ENCODE peak calls at places on chromosomes 3 and 15, in seven cellular contexts. One of them, this sample, is unnamed.

GRCh38 chr3:117610156-117610555 is 900.6 kb downstream of the TUSC7 start:
- DNase-seq in NCI-H1694: no peak
- DNase-seq in esophagus muscularis mucosa: no peak
- DNase-seq in left ventricle myocardium inferior: no peak
- DNase-seq in NCI-H1417: no peak
- DNase-seq in dorsolateral prefrontal cortex: no peak
- DNase-seq in activated naive CD4-positive, alpha-beta T cell treated with anti-CD3 and anti-CD28 coated beads, Interleukin-2, amount 50 U/mL, for 72 hours: no peak
- DNase-seq in this sample: no peak

GRCh38 chr3:46299608-46300460 is 54.1 kb upstream of the CCR2 start:
- DNase-seq in NCI-H1694: no peak
- DNase-seq in esophagus muscularis mucosa: no peak
- DNase-seq in left ventricle myocardium inferior: no peak
- DNase-seq in NCI-H1417: no peak
- DNase-seq in dorsolateral prefrontal cortex: no peak
- DNase-seq in activated naive CD4-positive, alpha-beta T cell treated with anti-CD3 and anti-CD28 coated beads, Interleukin-2, amount 50 U/mL, for 72 hours: no peak
- DNase-seq in this sample: no peak

GRCh38 chr3:13016083-13016725 is 57.0 kb downstream of the IQSEC1 start:
- DNase-seq in NCI-H1694: no peak
- DNase-seq in esophagus muscularis mucosa: no peak
- DNase-seq in left ventricle myocardium inferior: peak
- DNase-seq in NCI-H1417: peak
- DNase-seq in dorsolateral prefrontal cortex: no peak
- DNase-seq in activated naive CD4-positive, alpha-beta T cell treated with anti-CD3 and anti-CD28 coated beads, Interleukin-2, amount 50 U/mL, for 72 hours: peak
- DNase-seq in this sample: no peak

GRCh38 chr15:41695750-41696436 is 35.7 kb downstream of the MGA start:
- DNase-seq in NCI-H1694: peak
- DNase-seq in esophagus muscularis mucosa: no peak
- DNase-seq in left ventricle myocardium inferior: no peak
- DNase-seq in NCI-H1417: no peak
- DNase-seq in dorsolateral prefrontal cortex: no peak
- DNase-seq in activated naive CD4-positive, alpha-beta T cell treated with anti-CD3 and anti-CD28 coated beads, Interleukin-2, amount 50 U/mL, for 72 hours: peak
- DNase-seq in this sample: no peak

GRCh38 chr3:79773291-79773690 is 5.5 kb upstream of the ROBO1 start:
- DNase-seq in NCI-H1694: no peak
- DNase-seq in esophagus muscularis mucosa: no peak
- DNase-seq in left ventricle myocardium inferior: no peak
- DNase-seq in NCI-H1417: no peak
- DNase-seq in dorsolateral prefrontal cortex: no peak
- DNase-seq in activated naive CD4-positive, alpha-beta T cell treated with anti-CD3 and anti-CD28 coated beads, Interleukin-2, amount 50 U/mL, for 72 hours: no peak
- DNase-seq in this sample: no peak

GRCh38 chr15:45648521-45649200 is 13.8 kb downstream of the SQOR start:
- DNase-seq in NCI-H1694: no peak
- DNase-seq in esophagus muscularis mucosa: no peak
- DNase-seq in left ventricle myocardium inferior: no peak
- DNase-seq in NCI-H1417: no peak
- DNase-seq in dorsolateral prefrontal cortex: no peak
- DNase-seq in activated naive CD4-positive, alpha-beta T cell treated with anti-CD3 and anti-CD28 coated beads, Interleukin-2, amount 50 U/mL, for 72 hours: no peak
- DNase-seq in this sample: peak

GRCh38 chr3:124315215-124316033 is 323.5 kb upstream of the ROPN1 start:
- DNase-seq in NCI-H1694: no peak
- DNase-seq in esophagus muscularis mucosa: peak
- DNase-seq in left ventricle myocardium inferior: no peak
- DNase-seq in NCI-H1417: no peak
- DNase-seq in dorsolateral prefrontal cortex: no peak
- DNase-seq in activated naive CD4-positive, alpha-beta T cell treated with anti-CD3 and anti-CD28 coated beads, Interleukin-2, amount 50 U/mL, for 72 hours: no peak
- DNase-seq in this sample: peak

GRCh38 chr15:96070636-96071035 is 259.9 kb upstream of the NR2F2 start:
- DNase-seq in NCI-H1694: no peak
- DNase-seq in esophagus muscularis mucosa: no peak
- DNase-seq in left ventricle myocardium inferior: no peak
- DNase-seq in NCI-H1417: no peak
- DNase-seq in dorsolateral prefrontal cortex: no peak
- DNase-seq in activated naive CD4-positive, alpha-beta T cell treated with anti-CD3 and anti-CD28 coated beads, Interleukin-2, amount 50 U/mL, for 72 hours: no peak
- DNase-seq in this sample: peak

GRCh38 chr3:108804437-108804836 is 18.1 kb upstream of the TRAT1 start:
- DNase-seq in NCI-H1694: no peak
- DNase-seq in esophagus muscularis mucosa: no peak
- DNase-seq in left ventricle myocardium inferior: no peak
- DNase-seq in NCI-H1417: no peak
- DNase-seq in dorsolateral prefrontal cortex: no peak
- DNase-seq in activated naive CD4-positive, alpha-beta T cell treated with anti-CD3 and anti-CD28 coated beads, Interleukin-2, amount 50 U/mL, for 72 hours: no peak
- DNase-seq in this sample: no peak

GRCh38 chr15:59327942-59328341 is 44.7 kb downstream of the MYO1E start:
- DNase-seq in NCI-H1694: no peak
- DNase-seq in esophagus muscularis mucosa: no peak
- DNase-seq in left ventricle myocardium inferior: no peak
- DNase-seq in NCI-H1417: no peak
- DNase-seq in dorsolateral prefrontal cortex: no peak
- DNase-seq in activated naive CD4-positive, alpha-beta T cell treated with anti-CD3 and anti-CD28 coated beads, Interleukin-2, amount 50 U/mL, for 72 hours: no peak
- DNase-seq in this sample: no peak

GRCh38 chr3:24341668-24342067 is 153.0 kb downstream of the THRB start:
- DNase-seq in NCI-H1694: no peak
- DNase-seq in esophagus muscularis mucosa: no peak
- DNase-seq in left ventricle myocardium inferior: no peak
- DNase-seq in NCI-H1417: no peak
- DNase-seq in dorsolateral prefrontal cortex: no peak
- DNase-seq in activated naive CD4-positive, alpha-beta T cell treated with anti-CD3 and anti-CD28 coated beads, Interleukin-2, amount 50 U/mL, for 72 hours: no peak
- DNase-seq in this sample: no peak

GRCh38 chr3:9153763-9154601 is 95.5 kb downstream of the SRGAP3 start:
- DNase-seq in NCI-H1694: no peak
- DNase-seq in esophagus muscularis mucosa: no peak
- DNase-seq in left ventricle myocardium inferior: peak
- DNase-seq in NCI-H1417: no peak
- DNase-seq in dorsolateral prefrontal cortex: no peak
- DNase-seq in activated naive CD4-positive, alpha-beta T cell treated with anti-CD3 and anti-CD28 coated beads, Interleukin-2, amount 50 U/mL, for 72 hours: no peak
- DNase-seq in this sample: peak

GRCh38 chr15:74403981-74404563 is 29.7 kb downstream of the SEMA7A start:
- DNase-seq in NCI-H1694: no peak
- DNase-seq in esophagus muscularis mucosa: no peak
- DNase-seq in left ventricle myocardium inferior: no peak
- DNase-seq in NCI-H1417: no peak
- DNase-seq in dorsolateral prefrontal cortex: no peak
- DNase-seq in activated naive CD4-positive, alpha-beta T cell treated with anti-CD3 and anti-CD28 coated beads, Interleukin-2, amount 50 U/mL, for 72 hours: no peak
- DNase-seq in this sample: no peak

GRCh38 chr3:189714991-189715961 is 84.1 kb downstream of the TP63 start:
- DNase-seq in NCI-H1694: no peak
- DNase-seq in esophagus muscularis mucosa: no peak
- DNase-seq in left ventricle myocardium inferior: no peak
- DNase-seq in NCI-H1417: peak
- DNase-seq in dorsolateral prefrontal cortex: no peak
- DNase-seq in activated naive CD4-positive, alpha-beta T cell treated with anti-CD3 and anti-CD28 coated beads, Interleukin-2, amount 50 U/mL, for 72 hours: no peak
- DNase-seq in this sample: peak

GRCh38 chr3:41288785-41289184 is 89.5 kb downstream of the CTNNB1 start:
- DNase-seq in NCI-H1694: no peak
- DNase-seq in esophagus muscularis mucosa: no peak
- DNase-seq in left ventricle myocardium inferior: no peak
- DNase-seq in NCI-H1417: no peak
- DNase-seq in dorsolateral prefrontal cortex: no peak
- DNase-seq in activated naive CD4-positive, alpha-beta T cell treated with anti-CD3 and anti-CD28 coated beads, Interleukin-2, amount 50 U/mL, for 72 hours: no peak
- DNase-seq in this sample: no peak

GRCh38 chr3:126971891-126972351 is 11.0 kb upstream of the PLXNA1 start:
- DNase-seq in NCI-H1694: no peak
- DNase-seq in esophagus muscularis mucosa: peak
- DNase-seq in left ventricle myocardium inferior: peak
- DNase-seq in NCI-H1417: no peak
- DNase-seq in dorsolateral prefrontal cortex: no peak
- DNase-seq in activated naive CD4-positive, alpha-beta T cell treated with anti-CD3 and anti-CD28 coated beads, Interleukin-2, amount 50 U/mL, for 72 hours: no peak
- DNase-seq in this sample: peak

GRCh38 chr3:112499328-112499727 is at the start of gene BTLA:
- DNase-seq in NCI-H1694: no peak
- DNase-seq in esophagus muscularis mucosa: no peak
- DNase-seq in left ventricle myocardium inferior: no peak
- DNase-seq in NCI-H1417: no peak
- DNase-seq in dorsolateral prefrontal cortex: no peak
- DNase-seq in activated naive CD4-positive, alpha-beta T cell treated with anti-CD3 and anti-CD28 coated beads, Interleukin-2, amount 50 U/mL, for 72 hours: no peak
- DNase-seq in this sample: no peak

GRCh38 chr15:84840741-84841429 is 23.7 kb downstream of the ALPK3 start:
- DNase-seq in NCI-H1694: no peak
- DNase-seq in esophagus muscularis mucosa: no peak
- DNase-seq in left ventricle myocardium inferior: peak
- DNase-seq in NCI-H1417: peak
- DNase-seq in dorsolateral prefrontal cortex: no peak
- DNase-seq in activated naive CD4-positive, alpha-beta T cell treated with anti-CD3 and anti-CD28 coated beads, Interleukin-2, amount 50 U/mL, for 72 hours: no peak
- DNase-seq in this sample: peak

GRCh38 chr15:51736069-51736468 is 1.4 kb downstream of the LYSMD2 start:
- DNase-seq in NCI-H1694: no peak
- DNase-seq in esophagus muscularis mucosa: peak
- DNase-seq in left ventricle myocardium inferior: no peak
- DNase-seq in NCI-H1417: peak
- DNase-seq in dorsolateral prefrontal cortex: no peak
- DNase-seq in activated naive CD4-positive, alpha-beta T cell treated with anti-CD3 and anti-CD28 coated beads, Interleukin-2, amount 50 U/mL, for 72 hours: peak
- DNase-seq in this sample: no peak

GRCh38 chr3:121998030-121998580 is 23.9 kb downstream of the ILDR1 start:
- DNase-seq in NCI-H1694: no peak
- DNase-seq in esophagus muscularis mucosa: peak
- DNase-seq in left ventricle myocardium inferior: no peak
- DNase-seq in NCI-H1417: no peak
- DNase-seq in dorsolateral prefrontal cortex: no peak
- DNase-seq in activated naive CD4-positive, alpha-beta T cell treated with anti-CD3 and anti-CD28 coated beads, Interleukin-2, amount 50 U/mL, for 72 hours: no peak
- DNase-seq in this sample: peak

GRCh38 chr3:129795596-129795995 is 97.9 kb downstream of the TMCC1 start:
- DNase-seq in NCI-H1694: no peak
- DNase-seq in esophagus muscularis mucosa: no peak
- DNase-seq in left ventricle myocardium inferior: no peak
- DNase-seq in NCI-H1417: peak
- DNase-seq in dorsolateral prefrontal cortex: no peak
- DNase-seq in activated naive CD4-positive, alpha-beta T cell treated with anti-CD3 and anti-CD28 coated beads, Interleukin-2, amount 50 U/mL, for 72 hours: no peak
- DNase-seq in this sample: peak

GRCh38 chr3:112007641-112008040 is 8.9 kb downstream of the TAGLN3 start:
- DNase-seq in NCI-H1694: no peak
- DNase-seq in esophagus muscularis mucosa: peak
- DNase-seq in left ventricle myocardium inferior: no peak
- DNase-seq in NCI-H1417: no peak
- DNase-seq in dorsolateral prefrontal cortex: no peak
- DNase-seq in activated naive CD4-positive, alpha-beta T cell treated with anti-CD3 and anti-CD28 coated beads, Interleukin-2, amount 50 U/mL, for 72 hours: no peak
- DNase-seq in this sample: peak

GRCh38 chr15:96374494-96374893 is 44.0 kb downstream of the NR2F2 start:
- DNase-seq in NCI-H1694: no peak
- DNase-seq in esophagus muscularis mucosa: no peak
- DNase-seq in left ventricle myocardium inferior: no peak
- DNase-seq in NCI-H1417: no peak
- DNase-seq in dorsolateral prefrontal cortex: no peak
- DNase-seq in activated naive CD4-positive, alpha-beta T cell treated with anti-CD3 and anti-CD28 coated beads, Interleukin-2, amount 50 U/mL, for 72 hours: no peak
- DNase-seq in this sample: no peak

GRCh38 chr3:112413074-112413473 is 80.1 kb downstream of the CD200 start:
- DNase-seq in NCI-H1694: no peak
- DNase-seq in esophagus muscularis mucosa: no peak
- DNase-seq in left ventricle myocardium inferior: no peak
- DNase-seq in NCI-H1417: no peak
- DNase-seq in dorsolateral prefrontal cortex: no peak
- DNase-seq in activated naive CD4-positive, alpha-beta T cell treated with anti-CD3 and anti-CD28 coated beads, Interleukin-2, amount 50 U/mL, for 72 hours: no peak
- DNase-seq in this sample: no peak

GRCh38 chr3:138072816-138073215 is 42.6 kb downstream of the DZIP1L start:
- DNase-seq in NCI-H1694: no peak
- DNase-seq in esophagus muscularis mucosa: no peak
- DNase-seq in left ventricle myocardium inferior: no peak
- DNase-seq in NCI-H1417: no peak
- DNase-seq in dorsolateral prefrontal cortex: no peak
- DNase-seq in activated naive CD4-positive, alpha-beta T cell treated with anti-CD3 and anti-CD28 coated beads, Interleukin-2, amount 50 U/mL, for 72 hours: no peak
- DNase-seq in this sample: no peak

GRCh38 chr3:123695731-123696640 is 111.1 kb upstream of the HACD2 start:
- DNase-seq in NCI-H1694: no peak
- DNase-seq in esophagus muscularis mucosa: no peak
- DNase-seq in left ventricle myocardium inferior: no peak
- DNase-seq in NCI-H1417: no peak
- DNase-seq in dorsolateral prefrontal cortex: no peak
- DNase-seq in activated naive CD4-positive, alpha-beta T cell treated with anti-CD3 and anti-CD28 coated beads, Interleukin-2, amount 50 U/mL, for 72 hours: no peak
- DNase-seq in this sample: no peak

GRCh38 chr15:66996099-66996498 is 69.3 kb upstream of the SMAD3 start:
- DNase-seq in NCI-H1694: no peak
- DNase-seq in esophagus muscularis mucosa: peak
- DNase-seq in left ventricle myocardium inferior: no peak
- DNase-seq in NCI-H1417: no peak
- DNase-seq in dorsolateral prefrontal cortex: no peak
- DNase-seq in activated naive CD4-positive, alpha-beta T cell treated with anti-CD3 and anti-CD28 coated beads, Interleukin-2, amount 50 U/mL, for 72 hours: no peak
- DNase-seq in this sample: peak

GRCh38 chr15:49255966-49256759 is 86.1 kb downstream of the GALK2 start:
- DNase-seq in NCI-H1694: no peak
- DNase-seq in esophagus muscularis mucosa: no peak
- DNase-seq in left ventricle myocardium inferior: no peak
- DNase-seq in NCI-H1417: peak
- DNase-seq in dorsolateral prefrontal cortex: no peak
- DNase-seq in activated naive CD4-positive, alpha-beta T cell treated with anti-CD3 and anti-CD28 coated beads, Interleukin-2, amount 50 U/mL, for 72 hours: no peak
- DNase-seq in this sample: no peak

GRCh38 chr15:52124270-52124878 is 11.8 kb upstream of the BCL2L10 start:
- DNase-seq in NCI-H1694: no peak
- DNase-seq in esophagus muscularis mucosa: no peak
- DNase-seq in left ventricle myocardium inferior: no peak
- DNase-seq in NCI-H1417: no peak
- DNase-seq in dorsolateral prefrontal cortex: no peak
- DNase-seq in activated naive CD4-positive, alpha-beta T cell treated with anti-CD3 and anti-CD28 coated beads, Interleukin-2, amount 50 U/mL, for 72 hours: no peak
- DNase-seq in this sample: peak

GRCh38 chr15:65619636-65620290 is 2.0 kb upstream of the SLC24A1 start:
- DNase-seq in NCI-H1694: no peak
- DNase-seq in esophagus muscularis mucosa: no peak
- DNase-seq in left ventricle myocardium inferior: no peak
- DNase-seq in NCI-H1417: no peak
- DNase-seq in dorsolateral prefrontal cortex: no peak
- DNase-seq in activated naive CD4-positive, alpha-beta T cell treated with anti-CD3 and anti-CD28 coated beads, Interleukin-2, amount 50 U/mL, for 72 hours: no peak
- DNase-seq in this sample: no peak

GRCh38 chr15:83794209-83794608 is 140.3 kb downstream of the ADAMTSL3 start:
- DNase-seq in NCI-H1694: no peak
- DNase-seq in esophagus muscularis mucosa: no peak
- DNase-seq in left ventricle myocardium inferior: no peak
- DNase-seq in NCI-H1417: no peak
- DNase-seq in dorsolateral prefrontal cortex: no peak
- DNase-seq in activated naive CD4-positive, alpha-beta T cell treated with anti-CD3 and anti-CD28 coated beads, Interleukin-2, amount 50 U/mL, for 72 hours: no peak
- DNase-seq in this sample: no peak

GRCh38 chr3:43994594-43995077 is 247.1 kb upstream of the TOPAZ1 start:
- DNase-seq in NCI-H1694: no peak
- DNase-seq in esophagus muscularis mucosa: no peak
- DNase-seq in left ventricle myocardium inferior: no peak
- DNase-seq in NCI-H1417: peak
- DNase-seq in dorsolateral prefrontal cortex: no peak
- DNase-seq in activated naive CD4-positive, alpha-beta T cell treated with anti-CD3 and anti-CD28 coated beads, Interleukin-2, amount 50 U/mL, for 72 hours: no peak
- DNase-seq in this sample: no peak

GRCh38 chr3:1693145-1693544 is 405.5 kb upstream of the CNTN4 start:
- DNase-seq in NCI-H1694: no peak
- DNase-seq in esophagus muscularis mucosa: no peak
- DNase-seq in left ventricle myocardium inferior: no peak
- DNase-seq in NCI-H1417: no peak
- DNase-seq in dorsolateral prefrontal cortex: no peak
- DNase-seq in activated naive CD4-positive, alpha-beta T cell treated with anti-CD3 and anti-CD28 coated beads, Interleukin-2, amount 50 U/mL, for 72 hours: no peak
- DNase-seq in this sample: no peak

GRCh38 chr3:192957441-192957951 is 39.8 kb upstream of the MB21D2 start:
- DNase-seq in NCI-H1694: no peak
- DNase-seq in esophagus muscularis mucosa: no peak
- DNase-seq in left ventricle myocardium inferior: peak
- DNase-seq in NCI-H1417: no peak
- DNase-seq in dorsolateral prefrontal cortex: no peak
- DNase-seq in activated naive CD4-positive, alpha-beta T cell treated with anti-CD3 and anti-CD28 coated beads, Interleukin-2, amount 50 U/mL, for 72 hours: no peak
- DNase-seq in this sample: peak

GRCh38 chr15:35271371-35272043 is 186.4 kb upstream of the NANOGP8 start:
- DNase-seq in NCI-H1694: no peak
- DNase-seq in esophagus muscularis mucosa: no peak
- DNase-seq in left ventricle myocardium inferior: no peak
- DNase-seq in NCI-H1417: no peak
- DNase-seq in dorsolateral prefrontal cortex: no peak
- DNase-seq in activated naive CD4-positive, alpha-beta T cell treated with anti-CD3 and anti-CD28 coated beads, Interleukin-2, amount 50 U/mL, for 72 hours: no peak
- DNase-seq in this sample: no peak

GRCh38 chr3:129321887-129322286 is 43.2 kb downstream of the HMCES start:
- DNase-seq in NCI-H1694: no peak
- DNase-seq in esophagus muscularis mucosa: no peak
- DNase-seq in left ventricle myocardium inferior: no peak
- DNase-seq in NCI-H1417: no peak
- DNase-seq in dorsolateral prefrontal cortex: no peak
- DNase-seq in activated naive CD4-positive, alpha-beta T cell treated with anti-CD3 and anti-CD28 coated beads, Interleukin-2, amount 50 U/mL, for 72 hours: no peak
- DNase-seq in this sample: no peak

GRCh38 chr15:94360251-94360671 is 128.9 kb downstream of the MCTP2 start:
- DNase-seq in NCI-H1694: no peak
- DNase-seq in esophagus muscularis mucosa: no peak
- DNase-seq in left ventricle myocardium inferior: no peak
- DNase-seq in NCI-H1417: no peak
- DNase-seq in dorsolateral prefrontal cortex: no peak
- DNase-seq in activated naive CD4-positive, alpha-beta T cell treated with anti-CD3 and anti-CD28 coated beads, Interleukin-2, amount 50 U/mL, for 72 hours: no peak
- DNase-seq in this sample: no peak

GRCh38 chr3:28348286-28348636 is 260 bp upstream of the ZCWPW2 start:
- DNase-seq in NCI-H1694: no peak
- DNase-seq in esophagus muscularis mucosa: peak
- DNase-seq in left ventricle myocardium inferior: no peak
- DNase-seq in NCI-H1417: no peak
- DNase-seq in dorsolateral prefrontal cortex: no peak
- DNase-seq in activated naive CD4-positive, alpha-beta T cell treated with anti-CD3 and anti-CD28 coated beads, Interleukin-2, amount 50 U/mL, for 72 hours: no peak
- DNase-seq in this sample: peak